ENCODE peak calls at places on chromosomes 5 and 9, in nine cellular contexts. E, T, U, D, V, S, C, I and J are unnamed samples.

GRCh38 chr9:99736291-99736690 is 85.4 kb upstream of the NR4A3 start:
- DNase-seq in E (no peak), T (no peak), U (no peak), D (no peak), V (no peak), S (no peak), C (no peak), I (no peak), J (no peak)

GRCh38 chr9:128420651-128421473 is at the start of gene CERCAM:
- DNase-seq in E (peak; percentile 86), T (peak; percentile 83), U (peak; percentile 85), D (peak; percentile 84), V (peak; percentile 67), S (no peak), C (no peak), I (peak; percentile 65), J (no peak)

GRCh38 chr5:126452477-126452876 is 29.3 kb downstream of the GRAMD2B start:
- DNase-seq in E (no peak), T (no peak), U (no peak), D (no peak), V (no peak), S (no peak), C (no peak), I (no peak), J (no peak)

GRCh38 chr9:110125207-110125751 is 82.7 kb downstream of the C9orf152 start:
- DNase-seq in E (peak; percentile 81), T (peak; percentile 69), U (no peak), D (no peak), V (peak; percentile 32), S (peak; percentile 58), C (no peak), I (peak; percentile 88), J (peak; percentile 52)

GRCh38 chr5:144191998-144192397 is 21.3 kb downstream of the KCTD16 start:
- DNase-seq in E (no peak), T (no peak), U (peak; percentile 18), D (peak; percentile 31), V (no peak), S (no peak), C (no peak), I (no peak), J (no peak)

GRCh38 chr5:139709587-139710369 is 61.6 kb downstream of the CXXC5 start:
- DNase-seq in E (peak; percentile 90), T (peak; percentile 90), U (no peak), D (no peak), V (peak; percentile 53), S (no peak), C (no peak), I (no peak), J (no peak)

GRCh38 chr9:115104908-115105307 is 13.0 kb downstream of the TNC start:
- DNase-seq in E (no peak), T (no peak), U (no peak), D (no peak), V (no peak), S (no peak), C (no peak), I (no peak), J (no peak)

GRCh38 chr5:55141945-55142690 is 17.9 kb upstream of the GPX8 start:
- DNase-seq in E (no peak), T (no peak), U (no peak), D (no peak), V (no peak), S (no peak), C (no peak), I (no peak), J (no peak)

GRCh38 chr5:6273090-6273735 is 105.1 kb downstream of the MED10 start:
- DNase-seq in E (no peak), T (no peak), U (no peak), D (no peak), V (no peak), S (no peak), C (no peak), I (no peak), J (no peak)

GRCh38 chr9:79638806-79639205 is 67.0 kb downstream of the TLE4 start:
- DNase-seq in E (no peak), T (no peak), U (no peak), D (no peak), V (no peak), S (no peak), C (no peak), I (no peak), J (no peak)

GRCh38 chr5:82387041-82387818 is 109.1 kb upstream of the RPS23 start:
- DNase-seq in E (no peak), T (no peak), U (no peak), D (no peak), V (no peak), S (no peak), C (no peak), I (no peak), J (no peak)

GRCh38 chr5:177377851-177378776 is 6.1 kb upstream of the SLC34A1 start:
- DNase-seq in E (no peak), T (no peak), U (no peak), D (no peak), V (no peak), S (no peak), C (no peak), I (no peak), J (no peak)

GRCh38 chr5:169176686-169177430 is 124.1 kb downstream of the SLIT3 start:
- DNase-seq in E (no peak), T (no peak), U (no peak), D (no peak), V (no peak), S (no peak), C (no peak), I (no peak), J (no peak)

GRCh38 chr9:112380771-112381181 is 868 bp downstream of the HSDL2 start:
- DNase-seq in E (no peak), T (no peak), U (no peak), D (no peak), V (no peak), S (no peak), C (no peak), I (no peak), J (no peak)
- TF ChIP-seq POLR2A in E (no peak), T (no peak), U (no peak), D (peak; percentile 37), V (no peak), S (no peak), C (no peak), I (no peak), J (no peak)

DNA sequence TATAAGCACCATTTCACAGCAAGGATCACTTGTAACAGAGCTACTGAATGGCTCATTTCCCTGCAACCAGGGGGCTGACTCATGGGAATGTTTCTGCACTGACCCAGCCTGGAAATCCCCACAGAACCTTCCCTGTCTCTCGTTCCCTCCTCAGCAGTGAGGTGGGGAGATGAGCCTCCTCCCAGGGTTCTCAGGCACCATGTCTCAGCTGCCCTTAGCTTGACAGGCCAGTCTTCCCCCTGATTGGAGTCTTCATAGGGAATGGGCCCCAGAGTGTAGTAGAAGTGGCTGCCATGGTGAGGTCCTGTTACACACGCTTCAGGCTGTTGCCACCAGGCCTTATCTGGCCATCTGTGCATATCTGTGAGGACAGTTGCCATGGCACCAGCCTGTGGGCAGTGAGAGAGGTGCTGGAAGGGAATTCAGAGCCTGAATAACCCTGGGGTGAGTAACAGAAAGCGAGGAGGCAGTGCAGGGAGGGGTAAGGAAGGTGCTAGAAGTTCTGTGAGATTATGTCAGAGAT is 324.4 kb downstream of the ENC1 start:
- DNase-seq in E (no peak), T (no peak), U (peak; percentile 63), D (no peak), V (no peak), S (no peak), C (no peak), I (no peak), J (peak; percentile 52)
- TF ChIP-seq POLR2A in E (no peak), T (no peak), U (no peak), D (no peak), V (no peak), S (no peak), C (no peak), I (no peak), J (no peak)

DNA sequence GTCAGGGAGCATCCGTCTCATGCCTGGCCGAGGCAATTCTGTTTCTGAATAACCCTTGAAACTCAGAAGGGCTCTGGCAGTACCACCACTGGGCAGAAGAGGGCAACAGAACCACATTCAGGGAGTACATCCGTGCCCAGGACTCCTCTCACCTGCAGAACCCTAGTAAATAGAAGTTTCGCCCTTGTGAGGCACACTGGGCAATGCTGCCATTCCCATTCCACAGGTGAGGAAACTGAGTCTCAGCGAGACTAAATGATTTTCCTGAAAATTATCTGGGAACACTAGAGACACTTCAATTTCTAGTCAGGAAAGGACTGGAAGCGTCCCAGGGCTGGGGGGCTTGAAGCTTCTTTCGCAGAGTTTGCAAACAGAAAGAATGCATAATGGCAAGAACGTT is 74.7 kb downstream of the FGF1 start:
- DNase-seq in E (no peak), T (peak; percentile 93), U (peak; percentile 51), D (peak; percentile 46), V (peak; percentile 34), S (peak; percentile 66), C (no peak), I (peak; percentile 63), J (peak; percentile 75)
- TF ChIP-seq POLR2A in E (no peak), T (no peak), U (no peak), D (no peak), V (no peak), S (no peak), C (no peak), I (no peak), J (no peak)

GRCh38 chr9:124329393-124329792 is 71.6 kb downstream of the NEK6 start:
- DNase-seq in E (no peak), T (no peak), U (no peak), D (no peak), V (no peak), S (no peak), C (no peak), I (no peak), J (no peak)
- TF ChIP-seq POLR2A in E (no peak), T (no peak), U (no peak), D (no peak), V (no peak), S (no peak), C (no peak), I (no peak), J (no peak)

GRCh38 chr5:1776831-1777230 is 22.8 kb downstream of the MRPL36 start:
- DNase-seq in E (peak; percentile 41), T (no peak), U (no peak), D (no peak), V (no peak), S (no peak), C (no peak), I (no peak), J (no peak)

GRCh38 chr5:1779782-1780620 is 19.6 kb downstream of the MRPL36 start:
- DNase-seq in E (peak; percentile 61), T (no peak), U (no peak), D (no peak), V (no peak), S (no peak), C (no peak), I (no peak), J (no peak)

GRCh38 chr5:1777281-1778137 is 22.1 kb downstream of the MRPL36 start:
- DNase-seq in E (peak; percentile 66), T (no peak), U (no peak), D (no peak), V (no peak), S (no peak), C (no peak), I (no peak), J (peak; percentile 38)

GRCh38 chr5:1779021-1779680 is 20.5 kb downstream of the MRPL36 start:
- DNase-seq in E (peak; percentile 70), T (no peak), U (no peak), D (no peak), V (no peak), S (no peak), C (no peak), I (no peak), J (no peak)

GRCh38 chr5:1778138-1779020 is 21.3 kb downstream of the MRPL36 start:
- DNase-seq in E (peak; percentile 54), T (no peak), U (no peak), D (no peak), V (no peak), S (no peak), C (no peak), I (no peak), J (no peak)
- TF ChIP-seq POLR2A in E (no peak), T (no peak), U (no peak), D (no peak), V (no peak), S (no peak), C (no peak), I (no peak), J (no peak)